ENCODE peak calls at places on chromosomes 4 and X, in four cellular contexts. C is right cardiac atrium, P is heart left ventricle, S is coronary artery. T is an unnamed sample.

GRCh38 chrX:152403515-152403914 is 47.6 kb downstream of the GABRA3 start:
- DNase-seq in C (no peak), P (no peak), S (no peak), T (no peak)

GRCh38 chrX:153488231-153488914 is 6.4 kb upstream of the BGN start:
- DNase-seq in C (peak; percentile 90), P (peak; percentile 77), S (peak; percentile 84), T (no peak)

GRCh38 chr4:115278830-115279229 is 165.4 kb upstream of the NDST4 start:
- DNase-seq in C (no peak), P (no peak), S (no peak), T (no peak)

GRCh38 chrX:108264376-108264775 is 172.8 kb downstream of the ATG4A start:
- DNase-seq in C (no peak), P (no peak), S (no peak), T (no peak)

GRCh38 chr4:178836865-178837264 is 1394.6 kb upstream of the AGA start:
- DNase-seq in C (no peak), P (no peak), S (no peak), T (no peak)

GRCh38 chr4:159764343-159764952 is 661.6 kb downstream of the RAPGEF2 start:
- DNase-seq in C (no peak), P (no peak), S (no peak), T (no peak)

GRCh38 chr4:29051381-29051965 is 1668.7 kb upstream of the PCDH7 start:
- DNase-seq in C (no peak), P (no peak), S (no peak), T (no peak)

GRCh38 chr4:4765811-4766210 is 93.7 kb upstream of the MSX1 start:
- DNase-seq in C (no peak), P (no peak), S (no peak), T (no peak)

GRCh38 chr4:15002659-15003440 is 569 bp downstream of the CPEB2 start:
- DNase-seq in C (peak; percentile 92), P (peak; percentile 82), S (peak; percentile 87), T (peak; percentile 90)

GRCh38 chr4:155207534-155208257 is 740 bp upstream of the NPY2R start:
- DNase-seq in C (peak; percentile 37), P (no peak), S (no peak), T (no peak)

DNA sequence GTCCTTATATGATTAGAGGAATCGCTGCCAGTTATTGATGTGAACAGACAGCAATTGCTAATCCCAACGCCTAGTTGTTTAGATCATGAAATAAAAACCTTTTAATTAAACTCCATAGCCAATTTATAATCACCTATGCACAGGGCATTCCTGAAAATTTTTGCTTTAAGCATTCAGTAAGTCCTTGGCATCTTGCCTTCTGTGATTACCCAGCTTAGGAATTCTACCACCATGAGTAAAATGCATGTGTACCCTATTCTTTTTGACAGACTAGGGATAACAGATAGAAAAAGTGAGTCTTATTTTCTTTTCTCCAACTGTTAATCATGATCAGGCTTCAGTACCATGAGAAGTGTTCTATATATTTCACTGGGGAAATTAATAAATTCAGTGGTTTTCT is 995.3 kb upstream of the GRIA3 start:
- DNase-seq in C (no peak), P (no peak), S (no peak), T (no peak)
- H3K27ac ChIP-seq in C (no peak overlapping the region), P (no peak overlapping the region), S (no peak overlapping the region), T (no peak overlapping the region)

GRCh38 chr4:26746742-26747351 is 113.8 kb upstream of the STIM2 start:
- DNase-seq in C (no peak), P (no peak), S (no peak), T (no peak)
- H3K4me3 ChIP-seq in C (no peak overlapping the region), P (no peak overlapping the region), S (no peak overlapping the region), T (no peak overlapping the region)

GRCh38 chr4:90127223-90127705 is at the start of gene CCSER1:
- DNase-seq in C (peak; percentile 93), P (peak; percentile 81), S (peak; percentile 74), T (no peak)
- H3K27ac ChIP-seq in C (peak within 1 kb of the TSS; percentile 51), P (peak within 1 kb of the TSS; percentile 84), S (peak within 1 kb of the TSS; percentile 68), T (no peak within 1 kb of the TSS)

GRCh38 chr4:134955059-134955458 is 753.5 kb upstream of the PABPC4L start:
- DNase-seq in C (no peak), P (no peak), S (no peak), T (no peak)
- H3K4me3 ChIP-seq in C (no peak overlapping the region), P (no peak overlapping the region), S (no peak overlapping the region), T (no peak overlapping the region)

DNA sequence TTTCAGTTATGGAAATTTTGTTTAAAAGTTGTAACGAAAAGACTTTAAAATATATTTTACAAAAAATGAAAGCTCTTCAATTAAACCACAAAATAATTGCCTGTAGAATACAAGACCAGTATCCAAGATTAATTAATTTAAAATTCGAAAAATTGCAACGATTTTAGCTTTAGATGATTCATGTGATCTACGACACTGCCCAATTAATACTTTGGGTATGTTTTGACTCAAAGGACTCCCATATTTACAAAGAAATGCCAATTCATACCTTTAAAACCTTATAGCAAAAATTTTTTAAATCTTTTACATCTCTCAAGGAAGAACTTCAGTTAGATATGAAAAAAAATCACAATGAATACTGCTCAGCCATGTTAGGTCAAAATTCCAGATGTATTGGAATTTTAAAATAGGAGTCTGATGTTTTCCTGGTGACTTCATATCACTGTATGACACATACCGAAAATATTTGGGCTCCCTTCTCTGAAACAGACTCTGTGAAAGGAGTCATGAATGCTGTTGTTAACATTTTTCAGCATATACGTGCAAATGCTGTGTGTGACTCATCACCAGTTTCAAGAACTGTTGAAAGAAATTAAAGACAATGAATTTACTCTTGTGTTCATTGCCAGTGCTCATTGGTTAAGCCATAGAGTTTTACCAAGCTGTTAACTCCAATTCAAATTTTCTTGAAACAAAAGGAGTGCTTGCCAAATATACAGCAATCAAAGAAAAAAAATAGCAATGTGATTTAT is 13.8 kb upstream of the SMS start:
- DNase-seq in C (no peak), P (no peak), S (no peak), T (no peak)
- H3K27ac ChIP-seq in C (no peak overlapping the region), P (peak overlapping the region; percentile 42), S (peak overlapping the region; percentile 23), T (peak overlapping the region; percentile 9)